ENCODE peak calls at places on chromosomes 2 and 18, in six cellular contexts. Q is Peyer's patch, K is HepG2, C is H1, R is HCT116, S is stomach. G is an unnamed sample.

GRCh38 chr2:29698216-29698615 is 223.2 kb downstream of the ALK start:
- DNase-seq in Q (no peak), K (no peak), C (no peak), R (no peak), S (no peak), G (no peak)

GRCh38 chr2:27453968-27454367 is 11.8 kb downstream of the KRTCAP3 start:
- DNase-seq in Q (no peak), K (no peak), C (no peak), R (no peak), S (no peak), G (no peak)

GRCh38 chr2:239650674-239651073 is 249.9 kb upstream of the HDAC4 start:
- DNase-seq in Q (no peak), K (no peak), C (no peak), R (no peak), S (no peak), G (no peak)

GRCh38 chr2:172788871-172789270 is 53.2 kb downstream of the RAPGEF4 start:
- DNase-seq in Q (no peak), K (no peak), C (no peak), R (no peak), S (no peak), G (no peak)

GRCh38 chr2:136844546-136844945 is 79.2 kb downstream of the THSD7B start:
- DNase-seq in Q (no peak), K (no peak), C (no peak), R (no peak), S (no peak), G (no peak)

GRCh38 chr18:69257861-69258458 is 142.7 kb upstream of the DOK6 start:
- DNase-seq in Q (no peak), K (peak), C (no peak), R (no peak), S (no peak), G (no peak)

GRCh38 chr18:54883816-54884604 is 55.7 kb downstream of the RAB27B start:
- DNase-seq in Q (no peak), K (no peak), C (no peak), R (no peak), S (no peak), G (no peak)

GRCh38 chr2:75595541-75596395 is 35.0 kb upstream of the EVA1A start:
- DNase-seq in Q (no peak), K (peak), C (no peak), R (no peak), S (no peak), G (no peak)

GRCh38 chr18:76658627-76659026 is 163.6 kb upstream of the ZNF516 start:
- DNase-seq in Q (no peak), K (no peak), C (peak), R (no peak), S (no peak), G (no peak)

GRCh38 chr2:191499050-191499449 is 178.9 kb upstream of the NABP1 start:
- DNase-seq in Q (no peak), K (no peak), C (no peak), R (no peak), S (no peak), G (no peak)

GRCh38 chr2:10344105-10345066 is 41.7 kb downstream of the HPCAL1 start:
- DNase-seq in Q (no peak), K (no peak), C (no peak), R (no peak), S (no peak), G (no peak)

GRCh38 chr2:231037731-231038482 is 584 bp downstream of the C2orf72 start:
- DNase-seq in Q (peak), K (no peak), C (peak), R (no peak), S (peak), G (no peak)
- TF ChIP-seq CTCF in Q (no peak), K (peak), C (peak), R (peak), S (no peak), G (no peak)

DNA sequence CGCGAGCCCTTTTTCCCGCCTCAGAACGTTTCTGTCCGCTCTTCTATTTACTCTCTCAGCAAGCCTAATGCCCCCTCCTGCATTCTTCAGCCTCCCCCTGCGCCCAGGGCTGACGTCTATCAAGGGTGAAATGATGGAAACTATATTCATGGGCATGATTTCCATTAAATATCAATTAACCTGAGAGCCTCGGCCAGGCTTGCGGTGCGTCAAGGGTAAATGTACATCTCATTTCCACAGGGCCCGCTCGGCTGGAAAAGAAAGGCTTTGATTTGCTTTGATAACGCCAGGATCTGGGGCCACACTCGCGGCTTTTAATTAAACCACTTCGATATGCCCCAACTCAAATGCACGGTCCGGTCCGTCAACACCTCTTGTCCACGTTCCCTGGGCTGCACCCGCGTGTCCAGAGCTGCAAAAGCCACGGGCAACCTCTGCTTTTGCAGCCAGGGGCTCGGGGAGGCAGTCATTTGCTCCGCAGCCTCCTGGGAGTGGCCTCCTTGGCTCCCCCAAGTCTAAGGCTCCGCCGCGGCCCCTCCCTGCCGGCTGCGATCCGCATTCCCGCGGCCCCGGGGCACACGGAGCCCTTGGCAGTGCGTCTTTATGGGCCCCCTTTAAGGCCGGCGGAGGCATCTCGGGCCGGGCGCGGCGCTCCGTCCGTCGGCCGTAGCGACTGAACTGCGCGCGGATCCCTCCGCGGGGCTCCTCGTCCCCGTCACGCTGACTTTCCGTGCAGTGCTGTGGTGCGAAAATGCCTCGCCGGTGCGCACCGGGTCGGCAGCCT is at the start of gene HOXD8:
- DNase-seq in Q (peak), K (no peak), C (peak), R (peak), S (no peak), G (peak)
- TF ChIP-seq POLR2A in Q (peak), K (no peak), C (no peak), R (no peak), S (no peak), G (no peak)

GRCh38 chr2:115541808-115542207 is 1099.4 kb downstream of the DPP10 start:
- DNase-seq in Q (no peak), K (no peak), C (no peak), R (no peak), S (no peak), G (no peak)

GRCh38 chr2:115542331-115542730 is 1099.9 kb downstream of the DPP10 start:
- DNase-seq in Q (no peak), K (no peak), C (no peak), R (no peak), S (no peak), G (no peak)
- H3K4me3 ChIP-seq in Q (no peak), K (no peak), C (no peak), R (no peak), S (no peak), G (no peak)

GRCh38 chr2:229714736-229715541 is 584 bp upstream of the DNER start:
- DNase-seq in Q (peak), K (peak), C (peak), R (no peak), S (peak), G (no peak)

GRCh38 chr2:229712125-229712524 is 2.2 kb downstream of the DNER start:
- DNase-seq in Q (no peak), K (no peak), C (no peak), R (no peak), S (no peak), G (no peak)

GRCh38 chr2:229715895-229716507 is 1.6 kb upstream of the DNER start:
- DNase-seq in Q (no peak), K (peak), C (peak), R (peak), S (no peak), G (no peak)

GRCh38 chr2:229714080-229714735 is at the start of gene DNER:
- DNase-seq in Q (peak), K (no peak), C (no peak), R (no peak), S (peak), G (no peak)

GRCh38 chr2:229713371-229714079 is 830 bp downstream of the DNER start:
- DNase-seq in Q (no peak), K (no peak), C (peak), R (no peak), S (peak), G (no peak)
- TF ChIP-seq CTCF in Q (no peak), K (peak), C (no peak), R (no peak), S (no peak), G (no peak)

GRCh38 chr2:157261199-157261782 is 3.8 kb downstream of the GALNT5 start:
- DNase-seq in Q (peak), K (no peak), C (no peak), R (peak), S (peak), G (no peak)
- TF ChIP-seq POLR2A in Q (peak), K (no peak), C (no peak), R (no peak), S (no peak), G (no peak)

G was measured in lower leg skin.